ENCODE peak calls at places on chromosome 3, in six cellular contexts. R is CD8-positive, alpha-beta T cell; X is Caco-2; I is CD8-positive, alpha-beta memory T cell; B is thoracic aorta; O is esophagus squamous epithelium. P is an unnamed sample.

GRCh38 chr3:40068647-40069046 is 240.9 kb upstream of the EIF1B start:
- DNase-seq in R (no peak), X (no peak), I (no peak), B (no peak), O (no peak), P (no peak)

GRCh38 chr3:130014526-130014925 is 40.0 kb downstream of the TRH start:
- DNase-seq in R (no peak), X (no peak), I (no peak), B (no peak), O (no peak), P (no peak)

GRCh38 chr3:73365756-73366397 is 258.9 kb downstream of the PDZRN3 start:
- DNase-seq in R (no peak), X (no peak), I (no peak), B (peak; percentile 29), O (no peak), P (no peak)

GRCh38 chr3:105606052-105606451 is 239.3 kb downstream of the ALCAM start:
- DNase-seq in R (no peak), X (no peak), I (no peak), B (no peak), O (no peak), P (peak; percentile 51)

GRCh38 chr3:66592927-66593625 is 92.3 kb upstream of the LRIG1 start:
- DNase-seq in R (no peak), X (no peak), I (no peak), B (no peak), O (no peak), P (peak; percentile 25)

GRCh38 chr3:114035146-114035545 is 21.2 kb downstream of the CCDC191 start:
- DNase-seq in R (no peak), X (no peak), I (no peak), B (no peak), O (no peak), P (no peak)

GRCh38 chr3:10085738-10086137 is 22.3 kb downstream of the FANCD2OS start:
- DNase-seq in R (no peak), X (no peak), I (no peak), B (no peak), O (no peak), P (no peak)

GRCh38 chr3:186287723-186288122 is 74.3 kb downstream of the DGKG start:
- DNase-seq in R (no peak), X (no peak), I (no peak), B (no peak), O (no peak), P (peak; percentile 54)

GRCh38 chr3:140898340-140899180 is 43.1 kb upstream of the SLC25A36 start:
- DNase-seq in R (no peak), X (no peak), I (no peak), B (no peak), O (no peak), P (peak; percentile 77)

GRCh38 chr3:52004158-52004787 is 8.6 kb upstream of the RPL29 start:
- DNase-seq in R (no peak), X (no peak), I (no peak), B (no peak), O (no peak), P (peak; percentile 60)

GRCh38 chr3:128070898-128071591 is 18.8 kb downstream of the SEC61A1 start:
- DNase-seq in R (no peak), X (no peak), I (no peak), B (no peak), O (no peak), P (no peak)

GRCh38 chr3:33339758-33340157 is 62.5 kb downstream of the FBXL2 start:
- DNase-seq in R (no peak), X (no peak), I (no peak), B (no peak), O (no peak), P (no peak)

DNA sequence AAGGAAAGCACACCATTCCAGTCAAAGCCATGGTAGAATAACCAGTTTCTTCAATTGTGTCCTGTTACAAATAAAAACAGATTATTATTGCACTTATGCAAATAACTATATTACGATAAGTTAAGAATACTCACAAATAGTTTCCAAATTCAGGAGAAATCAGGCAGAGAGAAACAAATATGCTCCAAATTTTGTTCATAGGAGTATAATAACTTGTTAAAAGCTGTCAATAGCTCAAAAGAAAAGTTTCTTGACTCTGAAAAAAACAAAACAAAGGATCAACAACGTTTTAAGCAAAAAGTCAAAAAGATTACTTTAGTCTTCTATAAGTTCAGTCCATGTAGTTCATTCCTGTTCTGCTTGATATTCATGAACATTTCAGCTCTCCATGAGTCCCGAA is 59.7 kb upstream of the BDH1 start:
- DNase-seq in R (no peak), X (no peak), I (no peak), B (no peak), O (no peak), P (peak; percentile 1)
- H3K36me3 ChIP-seq in R (peaks cover 20% of the 10 kb centered on the region), X (no peaks in the 10 kb centered on the region), I (peaks cover 13% of the 10 kb centered on the region), B (peaks cover 37% of the 10 kb centered on the region), O (peaks cover 50% of the 10 kb centered on the region), P (peaks cover 94% of the 10 kb centered on the region)

GRCh38 chr3:18051312-18051711 is 308.9 kb upstream of the TBC1D5 start:
- DNase-seq in R (no peak), X (no peak), I (no peak), B (no peak), O (no peak), P (no peak)

GRCh38 chr3:18047052-18047451 is 304.6 kb upstream of the TBC1D5 start:
- DNase-seq in R (no peak), X (no peak), I (no peak), B (no peak), O (no peak), P (no peak)

GRCh38 chr3:18046131-18046530 is 303.7 kb upstream of the TBC1D5 start:
- DNase-seq in R (no peak), X (no peak), I (no peak), B (no peak), O (no peak), P (no peak)

GRCh38 chr3:18046531-18046930 is 304.1 kb upstream of the TBC1D5 start:
- DNase-seq in R (no peak), X (no peak), I (no peak), B (no peak), O (no peak), P (no peak)

GRCh38 chr3:18049101-18049500 is 306.7 kb upstream of the TBC1D5 start:
- DNase-seq in R (no peak), X (no peak), I (no peak), B (no peak), O (no peak), P (no peak)
- H3K36me3 ChIP-seq in R (no peaks in the 10 kb centered on the region), X (no peaks in the 10 kb centered on the region), I (no peaks in the 10 kb centered on the region), B (no peaks in the 10 kb centered on the region), O (no peaks in the 10 kb centered on the region), P (no peaks in the 10 kb centered on the region)

GRCh38 chr3:12925648-12926047 is 84.3 kb upstream of the RPL32 start:
- DNase-seq in R (no peak), X (no peak), I (no peak), B (no peak), O (no peak), P (no peak)
- H3K36me3 ChIP-seq in R (peaks cover 45% of the 10 kb centered on the region), X (peaks cover 1% of the 10 kb centered on the region), I (peaks cover 43% of the 10 kb centered on the region), B (peaks cover 54% of the 10 kb centered on the region), O (peaks cover 10% of the 10 kb centered on the region), P (peaks cover 48% of the 10 kb centered on the region)

DNA sequence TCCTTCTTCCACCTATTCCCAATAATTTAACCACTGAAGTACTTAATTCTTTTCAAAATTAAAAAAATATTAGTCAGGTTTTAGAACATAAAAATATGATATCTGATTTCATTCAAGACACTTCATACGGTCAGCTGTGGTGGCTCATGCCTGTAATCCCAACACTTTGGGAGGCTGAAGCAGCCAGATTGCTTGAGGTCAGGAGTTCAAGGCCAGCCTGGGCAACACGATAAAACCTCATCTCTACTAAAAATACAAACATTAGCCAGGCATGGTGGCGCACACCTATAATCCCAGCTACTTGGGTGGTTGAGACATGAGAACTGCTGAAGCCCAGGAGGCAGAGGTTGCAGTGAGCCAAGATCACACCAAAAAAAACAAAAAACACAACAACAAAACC is 56.7 kb downstream of the NBEAL2 start:
- DNase-seq in R (no peak), X (no peak), I (no peak), B (no peak), O (no peak), P (no peak)
- H3K36me3 ChIP-seq in R (peaks cover 26% of the 10 kb centered on the region), X (peaks cover 1% of the 10 kb centered on the region), I (peaks cover 43% of the 10 kb centered on the region), B (peaks cover 38% of the 10 kb centered on the region), O (peaks cover 6% of the 10 kb centered on the region), P (peaks cover 85% of the 10 kb centered on the region)

GRCh38 chr3:44721231-44722102 is 8.0 kb upstream of the ZNF501 start:
- DNase-seq in R (no peak), X (no peak), I (no peak), B (no peak), O (no peak), P (peak; percentile 24)
- H3K36me3 ChIP-seq in R (peaks cover 13% of the 10 kb centered on the region), X (no peaks in the 10 kb centered on the region), I (peaks cover 10% of the 10 kb centered on the region), B (peaks cover 36% of the 10 kb centered on the region), O (peaks cover 4% of the 10 kb centered on the region), P (peaks cover 56% of the 10 kb centered on the region)

DNA sequence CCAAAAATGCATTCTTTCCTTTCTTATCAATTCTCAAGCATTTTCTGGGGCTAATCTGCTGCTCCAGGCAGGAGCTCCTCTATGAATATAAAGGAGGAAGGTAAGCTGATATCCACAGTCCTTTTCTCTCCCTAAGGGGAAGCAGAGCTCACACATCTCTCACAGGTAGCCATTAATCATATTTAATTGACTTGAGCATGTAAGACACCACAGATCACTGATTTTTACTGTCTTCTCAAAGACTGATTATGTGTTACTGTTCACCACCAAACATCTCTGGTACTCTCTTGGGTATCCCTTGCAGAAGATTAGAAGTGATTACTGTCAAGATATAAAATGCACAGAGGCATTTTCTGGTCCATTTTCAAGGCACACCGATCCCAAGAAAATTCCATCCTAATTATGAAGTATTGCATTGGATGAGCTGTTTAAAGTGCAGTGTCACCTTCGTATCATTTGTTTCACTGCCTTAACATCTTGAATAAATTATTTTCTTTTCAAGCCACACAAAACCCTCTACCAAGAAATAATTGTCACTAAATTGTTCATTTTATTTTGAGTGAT is 100.7 kb downstream of the ARPP21 start:
- DNase-seq in R (no peak), X (no peak), I (no peak), B (no peak), O (no peak), P (no peak)
- H3K36me3 ChIP-seq in R (no peaks in the 10 kb centered on the region), X (no peaks in the 10 kb centered on the region), I (no peaks in the 10 kb centered on the region), B (no peaks in the 10 kb centered on the region), O (no peaks in the 10 kb centered on the region), P (peaks cover 3% of the 10 kb centered on the region)